ENCODE peak calls at places on chromosomes 16 and 17, in eight cellular contexts. One of them, this sample, is unnamed.

GRCh38 chr17:14156689-14157088 is 80.0 kb downstream of the CDRT15 start:
- DNase-seq in AG10803: peak
- DNase-seq in tibial artery: no peak
- DNase-seq in HT-29: no peak
- DNase-seq in T-helper 1 cell: no peak
- DNase-seq in C1 segment of cervical spinal cord: no peak
- DNase-seq in esophagus squamous epithelium: no peak
- DNase-seq in glutamatergic neuron: no peak
- DNase-seq in this sample: no peak

GRCh38 chr16:80596507-80597207 is 55.9 kb downstream of the DYNLRB2 start:
- DNase-seq in C1 segment of cervical spinal cord: no peak
- DNase-seq in glutamatergic neuron: no peak
- DNase-seq in T-helper 1 cell: no peak
- DNase-seq in esophagus squamous epithelium: no peak
- DNase-seq in AG10803: no peak
- DNase-seq in HT-29: no peak
- DNase-seq in tibial artery: no peak
- DNase-seq in this sample: no peak

GRCh38 chr16:66326995-66327513 is 39.4 kb upstream of the CDH5 start:
- DNase-seq in AG10803: no peak
- DNase-seq in C1 segment of cervical spinal cord: peak
- DNase-seq in tibial artery: no peak
- DNase-seq in T-helper 1 cell: no peak
- DNase-seq in HT-29: no peak
- DNase-seq in glutamatergic neuron: no peak
- DNase-seq in esophagus squamous epithelium: no peak
- DNase-seq in this sample: no peak

GRCh38 chr17:39261286-39261685 is 35.5 kb upstream of the STAC2 start:
- DNase-seq in T-helper 1 cell: no peak
- DNase-seq in HT-29: no peak
- DNase-seq in AG10803: no peak
- DNase-seq in C1 segment of cervical spinal cord: no peak
- DNase-seq in glutamatergic neuron: peak
- DNase-seq in tibial artery: no peak
- DNase-seq in esophagus squamous epithelium: no peak
- DNase-seq in this sample: no peak

GRCh38 chr17:38868095-38868967 is 1.5 kb upstream of the LASP1 start:
- DNase-seq in C1 segment of cervical spinal cord: peak
- DNase-seq in AG10803: peak
- DNase-seq in HT-29: peak
- DNase-seq in esophagus squamous epithelium: no peak
- DNase-seq in tibial artery: peak
- DNase-seq in glutamatergic neuron: no peak
- DNase-seq in T-helper 1 cell: no peak
- DNase-seq in this sample: no peak

GRCh38 chr17:76354747-76355310 is 1.1 kb upstream of the PRPSAP1 start:
- DNase-seq in glutamatergic neuron: no peak
- DNase-seq in AG10803: no peak
- DNase-seq in T-helper 1 cell: no peak
- DNase-seq in HT-29: no peak
- DNase-seq in esophagus squamous epithelium: no peak
- DNase-seq in tibial artery: no peak
- DNase-seq in C1 segment of cervical spinal cord: no peak
- DNase-seq in this sample: no peak

GRCh38 chr17:49680314-49680713 is 2.4 kb upstream of the SPOP start:
- DNase-seq in esophagus squamous epithelium: no peak
- DNase-seq in T-helper 1 cell: no peak
- DNase-seq in C1 segment of cervical spinal cord: no peak
- DNase-seq in AG10803: no peak
- DNase-seq in HT-29: no peak
- DNase-seq in tibial artery: no peak
- DNase-seq in glutamatergic neuron: no peak
- DNase-seq in this sample: no peak

GRCh38 chr16:566475-567361 is at the start of gene NHLRC4:
- DNase-seq in T-helper 1 cell: peak
- DNase-seq in C1 segment of cervical spinal cord: no peak
- DNase-seq in glutamatergic neuron: peak
- DNase-seq in esophagus squamous epithelium: no peak
- DNase-seq in HT-29: peak
- DNase-seq in tibial artery: peak
- DNase-seq in AG10803: peak
- DNase-seq in this sample: no peak

GRCh38 chr17:45361451-45361850 is 44.6 kb upstream of the MAP3K14 start:
- DNase-seq in T-helper 1 cell: no peak
- DNase-seq in AG10803: no peak
- DNase-seq in HT-29: no peak
- DNase-seq in C1 segment of cervical spinal cord: no peak
- DNase-seq in esophagus squamous epithelium: no peak
- DNase-seq in tibial artery: no peak
- DNase-seq in glutamatergic neuron: no peak
- DNase-seq in this sample: no peak

GRCh38 chr16:22386976-22387375 is 12.6 kb upstream of the CDR2 start:
- DNase-seq in tibial artery: no peak
- DNase-seq in HT-29: no peak
- DNase-seq in T-helper 1 cell: no peak
- DNase-seq in AG10803: peak
- DNase-seq in glutamatergic neuron: no peak
- DNase-seq in C1 segment of cervical spinal cord: no peak
- DNase-seq in esophagus squamous epithelium: no peak
- DNase-seq in this sample: no peak

GRCh38 chr17:28219771-28220170 is 99.2 kb upstream of the TMEM97 start:
- DNase-seq in esophagus squamous epithelium: no peak
- DNase-seq in glutamatergic neuron: no peak
- DNase-seq in C1 segment of cervical spinal cord: no peak
- DNase-seq in tibial artery: no peak
- DNase-seq in T-helper 1 cell: no peak
- DNase-seq in AG10803: no peak
- DNase-seq in HT-29: no peak
- DNase-seq in this sample: no peak

GRCh38 chr17:17057057-17057551 is 14.8 kb downstream of the MPRIP start:
- DNase-seq in tibial artery: peak
- DNase-seq in esophagus squamous epithelium: no peak
- DNase-seq in T-helper 1 cell: no peak
- DNase-seq in glutamatergic neuron: peak
- DNase-seq in AG10803: no peak
- DNase-seq in C1 segment of cervical spinal cord: no peak
- DNase-seq in HT-29: no peak
- DNase-seq in this sample: no peak

GRCh38 chr17:4968166-4968915 is 724 bp upstream of the SPAG7 start:
- DNase-seq in tibial artery: no peak
- DNase-seq in HT-29: peak
- DNase-seq in esophagus squamous epithelium: no peak
- DNase-seq in AG10803: no peak
- DNase-seq in T-helper 1 cell: no peak
- DNase-seq in C1 segment of cervical spinal cord: peak
- DNase-seq in glutamatergic neuron: peak
- DNase-seq in this sample: no peak

GRCh38 chr17:8555062-8555461 is 75.5 kb downstream of the MYH10 start:
- DNase-seq in HT-29: no peak
- DNase-seq in T-helper 1 cell: no peak
- DNase-seq in AG10803: no peak
- DNase-seq in esophagus squamous epithelium: no peak
- DNase-seq in glutamatergic neuron: no peak
- DNase-seq in C1 segment of cervical spinal cord: no peak
- DNase-seq in tibial artery: no peak
- DNase-seq in this sample: no peak

GRCh38 chr16:52265446-52265861 is 281.5 kb downstream of the TOX3 start:
- DNase-seq in T-helper 1 cell: no peak
- DNase-seq in esophagus squamous epithelium: no peak
- DNase-seq in AG10803: no peak
- DNase-seq in HT-29: peak
- DNase-seq in C1 segment of cervical spinal cord: no peak
- DNase-seq in glutamatergic neuron: no peak
- DNase-seq in tibial artery: no peak
- DNase-seq in this sample: no peak

GRCh38 chr16:89383095-89384003 is 107.0 kb downstream of the ANKRD11 start:
- DNase-seq in AG10803: no peak
- DNase-seq in glutamatergic neuron: peak
- DNase-seq in T-helper 1 cell: no peak
- DNase-seq in HT-29: peak
- DNase-seq in C1 segment of cervical spinal cord: no peak
- DNase-seq in esophagus squamous epithelium: no peak
- DNase-seq in tibial artery: no peak
- DNase-seq in this sample: no peak

GRCh38 chr17:35892091-35892637 is 12.0 kb upstream of the CCL5 start:
- DNase-seq in esophagus squamous epithelium: no peak
- DNase-seq in AG10803: no peak
- DNase-seq in tibial artery: no peak
- DNase-seq in HT-29: no peak
- DNase-seq in T-helper 1 cell: no peak
- DNase-seq in C1 segment of cervical spinal cord: no peak
- DNase-seq in glutamatergic neuron: no peak
- DNase-seq in this sample: peak

GRCh38 chr17:8940866-8941471 is 24.5 kb downstream of the PIK3R5 start:
- DNase-seq in glutamatergic neuron: no peak
- DNase-seq in tibial artery: no peak
- DNase-seq in AG10803: no peak
- DNase-seq in C1 segment of cervical spinal cord: no peak
- DNase-seq in esophagus squamous epithelium: no peak
- DNase-seq in T-helper 1 cell: no peak
- DNase-seq in HT-29: no peak
- DNase-seq in this sample: no peak